ENCODE peak calls at places on chromosomes 12 and 14, in seven cellular contexts. J is upper lobe of left lung, A is prostate gland, P is astrocyte, S is A673, N is heart left ventricle, C is transverse colon. V is an unnamed sample. For H3K27me3 and H3K36me3, the result is how much of the 10 kb centered on the place peaks cover.

GRCh38 chr14:41922014-41922413 is 315.3 kb downstream of the LRFN5 start:
- DNase-seq in C (no peak), P (no peak), A (no peak), J (no peak), N (no peak), S (no peak), V (no peak)

GRCh38 chr12:104182144-104182543 is 33.4 kb upstream of the TXNRD1 start:
- DNase-seq in J (no peak), C (peak), P (peak), A (peak), S (no peak), N (peak), V (no peak)

GRCh38 chr12:12506541-12506940 is 56.1 kb downstream of the DUSP16 start:
- DNase-seq in J (no peak), S (no peak), C (no peak), N (no peak), A (no peak), P (no peak), V (no peak)

GRCh38 chr14:100058777-100059432 is 6.3 kb upstream of the EVL start:
- DNase-seq in N (no peak), S (no peak), C (no peak), J (no peak), A (no peak), P (no peak), V (no peak)

GRCh38 chr14:52641745-52642144 is 53.6 kb downstream of the ERO1A start:
- DNase-seq in C (no peak), P (no peak), A (no peak), S (no peak), J (no peak), N (no peak), V (no peak)

GRCh38 chr14:64296561-64296960 is 2.4 kb upstream of the ESR2 start:
- DNase-seq in C (no peak), P (no peak), J (no peak), N (no peak), S (peak), A (no peak), V (no peak)

GRCh38 chr14:84458881-84459280 is 1071.1 kb upstream of the FLRT2 start:
- DNase-seq in S (no peak), A (no peak), N (no peak), P (no peak), C (no peak), J (no peak), V (no peak)

GRCh38 chr14:79229383-79229875 is 981.9 kb downstream of the DIO2 start:
- DNase-seq in C (no peak), S (no peak), J (no peak), N (no peak), P (no peak), A (no peak), V (no peak)

GRCh38 chr12:25384038-25384953 is 133.6 kb upstream of the KRAS start:
- DNase-seq in N (no peak), J (no peak), S (no peak), A (no peak), C (peak), P (no peak), V (peak)

GRCh38 chr14:68786491-68787234 is 6.2 kb downstream of the ZFP36L1 start:
- DNase-seq in J (no peak), S (no peak), A (no peak), P (peak), C (no peak), N (no peak), V (no peak)

GRCh38 chr12:81170072-81170471 is 92.2 kb downstream of the ACSS3 start:
- DNase-seq in N (no peak), C (no peak), S (no peak), J (no peak), A (no peak), P (peak), V (no peak)

GRCh38 chr14:28603606-28604005 is 163.0 kb upstream of the FOXG1 start:
- DNase-seq in P (peak), J (no peak), C (no peak), S (no peak), A (peak), N (no peak), V (no peak)

GRCh38 chr12:102956738-102957338 is 636 bp upstream of the ASCL1 start:
- DNase-seq in A (no peak), N (no peak), C (no peak), J (no peak), P (no peak), S (no peak), V (no peak)

GRCh38 chr12:6550294-6551062 is 5.4 kb downstream of the IFFO1 start:
- DNase-seq in P (no peak), J (peak), S (no peak), C (no peak), N (no peak), A (no peak), V (no peak)

GRCh38 chr12:40854669-40855068 is 162.4 kb downstream of the CNTN1 start:
- DNase-seq in S (no peak), C (no peak), N (no peak), A (no peak), J (no peak), P (no peak), V (no peak)

GRCh38 chr12:87779858-87780498 is 249.2 kb downstream of the C12orf50 start:
- DNase-seq in S (peak), C (no peak), N (no peak), A (no peak), J (no peak), P (no peak), V (no peak)

GRCh38 chr12:115194857-115195256 is 510.9 kb upstream of the TBX3 start:
- DNase-seq in N (no peak), A (no peak), C (no peak), J (no peak), S (no peak), P (no peak), V (no peak)

GRCh38 chr14:94378527-94379290 is 9.7 kb downstream of the SERPINA1 start:
- DNase-seq in S (no peak), P (no peak), J (no peak), N (no peak), C (no peak), A (no peak), V (no peak)

GRCh38 chr12:117362391-117362790 is 965 bp upstream of the NOS1 start:
- DNase-seq in A (no peak), N (no peak), C (no peak), S (peak), J (peak), P (no peak), V (no peak)

GRCh38 chr14:89507926-89508460 is 91.0 kb upstream of the FOXN3 start:
- DNase-seq in A (no peak), C (no peak), P (peak), J (no peak), S (no peak), N (no peak), V (no peak)

GRCh38 chr12:12048266-12048665 is 22.5 kb upstream of the BCL2L14 start:
- DNase-seq in N (no peak), J (no peak), S (no peak), P (no peak), C (no peak), A (no peak), V (no peak)

GRCh38 chr12:12874014-12874413 is 17.3 kb upstream of the GPRC5A start:
- DNase-seq in N (no peak), P (no peak), C (no peak), J (no peak), A (no peak), S (no peak), V (no peak)

DNA sequence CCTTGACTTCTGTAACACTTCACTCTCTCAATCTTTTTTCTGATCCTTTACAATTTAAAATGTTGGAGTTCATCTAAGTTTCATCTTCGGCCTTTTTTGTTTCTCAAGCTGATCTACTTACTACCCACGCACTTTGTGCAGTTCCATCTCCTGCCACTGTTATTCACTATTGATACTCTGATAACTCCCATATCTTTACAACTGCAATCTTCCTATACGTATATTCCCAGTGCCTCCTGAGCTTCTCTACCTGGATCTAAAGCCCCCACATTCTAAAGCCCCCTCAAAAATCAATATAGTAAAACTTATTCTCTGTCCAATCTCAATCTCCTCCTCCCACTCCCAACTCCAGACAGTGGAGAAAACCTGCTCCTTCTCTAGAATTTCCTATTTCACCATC is 5.9 kb downstream of the ATG2B start:
- DNase-seq in P (no peak), A (no peak), N (no peak), S (no peak), J (no peak), C (no peak), V (no peak)
- TF ChIP-seq CTCF in P (peak), A (no peak), N (no peak), S (no peak), J (no peak), C (no peak), V (no peak)

DNA sequence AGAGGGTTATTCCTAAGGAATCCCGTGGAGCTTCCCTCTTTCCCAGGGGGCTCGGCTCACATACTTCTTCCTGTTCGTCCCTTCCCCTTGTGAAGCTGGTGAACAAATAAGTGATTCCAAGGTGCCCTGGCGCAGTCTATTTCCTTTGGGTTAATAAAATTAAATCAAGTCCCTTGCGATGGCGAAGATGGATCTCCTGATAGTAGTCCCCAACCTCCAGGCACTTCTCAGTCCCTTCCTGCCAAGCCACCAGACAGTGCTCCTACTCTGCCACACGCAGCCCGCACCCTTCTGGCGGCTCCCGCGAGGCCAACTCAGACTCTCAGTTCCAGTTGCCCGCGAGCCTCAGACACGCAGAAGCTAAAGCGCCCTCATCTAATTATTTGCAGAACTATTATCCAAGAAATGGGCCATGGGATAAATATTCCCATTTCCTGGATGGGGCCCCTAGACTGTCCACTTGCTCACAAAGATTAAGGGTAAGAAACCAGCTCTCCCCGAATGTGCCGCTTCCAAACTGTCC is 2.4 kb upstream of the SIX6 start:
- DNase-seq in J (peak), S (no peak), A (no peak), C (no peak), P (no peak), N (no peak), V (no peak)
- H3K27me3 ChIP-seq in J (half or more), S (half or more), A (under half), C (half or more), P (half or more), N (half or more), V (under half)

DNA sequence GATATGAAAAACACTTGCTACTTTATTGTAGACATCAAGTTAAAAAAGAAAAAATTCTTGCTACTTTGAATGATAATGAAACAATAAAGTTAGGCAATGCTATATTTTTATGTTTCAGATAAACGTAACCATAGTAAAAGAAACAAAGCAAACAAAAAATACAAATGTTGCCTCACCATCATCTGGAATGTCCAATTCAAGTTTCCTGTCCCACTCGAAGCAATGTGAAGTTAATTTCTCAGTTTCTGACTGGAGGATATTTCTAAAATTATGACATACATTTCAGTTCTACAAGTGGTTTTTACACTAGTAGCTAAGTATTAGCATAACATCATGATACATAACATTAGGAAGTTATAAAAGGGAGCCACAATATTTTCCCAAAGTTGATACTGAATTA is 20.9 kb downstream of the DLGAP5 start:
- DNase-seq in P (no peak), N (no peak), A (no peak), S (no peak), C (no peak), J (no peak), V (no peak)
- H3K36me3 ChIP-seq in P (under half), N (under half), A (under half), S (half or more), C (under half), J (under half), V (under half)

GRCh38 chr12:108063192-108063591 is 65.9 kb upstream of the WSCD2 start:
- DNase-seq in J (no peak), P (no peak), N (no peak), S (peak), A (no peak), C (no peak), V (no peak)
- TF ChIP-seq CTCF in J (no peak), P (peak), N (no peak), S (peak), A (no peak), C (peak), V (no peak)

DNA sequence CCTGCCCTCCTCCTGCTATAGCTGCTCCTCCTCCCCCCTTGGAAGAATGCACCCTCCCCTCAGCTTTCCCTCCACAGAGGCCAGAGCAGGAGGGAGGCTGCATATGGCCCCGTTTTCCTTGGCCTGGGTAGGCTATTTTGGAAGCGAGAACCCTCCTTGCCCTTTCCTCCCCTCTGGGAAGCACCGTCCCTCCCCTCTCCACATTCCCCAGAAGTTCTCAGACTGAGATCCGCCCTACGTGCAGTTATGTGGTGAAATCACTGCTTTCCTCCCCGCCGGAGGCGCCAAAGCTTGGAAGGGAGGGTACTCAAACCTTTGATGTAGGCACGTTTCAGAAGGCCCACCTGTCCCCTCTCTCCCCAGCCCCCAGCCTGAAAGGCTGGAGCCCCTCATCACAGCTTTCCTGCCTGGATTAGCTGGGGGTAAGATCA is 47.8 kb downstream of the SMUG1 start:
- DNase-seq in N (peak), C (no peak), P (no peak), S (no peak), A (no peak), J (no peak), V (peak)
- H3K27me3 ChIP-seq in N (half or more), C (under half), P (under half), S (under half), A (under half), J (under half), V (under half)

DNA sequence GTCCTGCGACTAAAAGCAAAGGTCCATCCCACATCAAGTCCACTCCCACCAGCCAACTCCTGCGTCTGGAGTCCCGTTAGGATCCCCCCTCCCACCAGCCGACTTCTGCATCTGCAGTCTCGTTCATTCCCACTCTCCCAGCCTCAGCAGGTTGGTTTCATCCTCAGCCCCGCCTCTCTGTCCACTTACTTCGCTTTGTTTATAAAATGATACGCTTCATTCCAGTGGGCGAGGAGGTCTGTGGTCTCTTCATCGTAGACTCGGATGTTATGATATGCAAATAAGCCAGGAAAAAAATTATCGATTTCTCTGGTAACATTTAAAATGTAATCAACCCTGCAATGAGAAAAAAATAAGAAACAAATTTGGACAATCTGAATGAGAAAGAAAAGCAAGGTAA is 56.8 kb downstream of the SSH1 start:
- DNase-seq in S (no peak), J (no peak), P (peak), C (no peak), A (no peak), N (no peak), V (no peak)
- H3K36me3 ChIP-seq in S (half or more), J (under half), P (half or more), C (under half), A (under half), N (under half), V (under half)

GRCh38 chr14:74656964-74657363 is 44.9 kb upstream of the LTBP2 start:
- DNase-seq in S (no peak), J (no peak), A (no peak), C (no peak), P (no peak), N (no peak), V (no peak)
- TF ChIP-seq CTCF in S (no peak), J (no peak), A (no peak), C (no peak), P (no peak), N (no peak), V (no peak)

DNA sequence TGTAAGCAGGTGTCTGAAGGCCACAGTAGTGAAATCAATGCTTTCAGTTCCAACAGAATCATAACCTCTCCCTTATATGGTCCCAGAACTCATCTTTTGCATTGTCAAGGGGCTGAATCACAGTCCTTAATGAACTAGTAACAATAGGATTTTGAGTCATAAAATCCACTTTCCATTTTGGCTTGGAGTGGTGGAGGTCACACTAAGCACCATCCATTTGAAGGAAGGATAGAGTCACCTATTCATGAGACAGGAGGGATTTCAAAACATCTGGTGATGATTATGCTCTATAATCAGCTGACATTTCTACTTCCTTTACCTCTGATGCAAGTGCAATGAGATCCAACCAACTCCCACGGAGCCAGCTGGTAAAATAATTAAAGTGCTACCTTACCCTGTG is 59.2 kb downstream of the TMEM132D start:
- DNase-seq in P (peak), C (no peak), J (no peak), S (no peak), A (no peak), N (no peak), V (no peak)
- H3K27me3 ChIP-seq in P (under half), C (under half), J (under half), S (under half), A (under half), N (under half), V (under half)

DNA sequence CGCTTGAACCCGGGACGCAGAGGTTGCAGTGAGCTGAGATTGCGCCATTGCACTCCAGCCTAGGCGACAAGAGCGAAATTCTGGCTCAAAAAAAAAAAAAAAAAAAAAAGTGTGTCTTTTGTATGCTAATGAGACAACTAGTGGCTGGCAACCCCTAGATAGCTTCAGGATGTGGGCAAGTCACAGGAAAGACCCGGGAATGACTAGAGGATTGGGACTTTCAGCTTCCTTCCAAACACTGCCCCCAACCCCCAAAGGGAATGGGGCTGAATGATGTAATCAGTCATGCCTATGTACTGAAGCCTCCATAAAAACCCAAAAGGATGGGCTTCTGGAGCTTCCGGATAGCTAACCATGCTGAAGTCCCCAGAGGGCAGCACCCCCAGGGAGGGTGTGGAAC is 28.6 kb downstream of the USP44 start:
- DNase-seq in J (no peak), N (no peak), A (no peak), P (no peak), C (no peak), S (no peak), V (no peak)
- H3K36me3 ChIP-seq in J (under half), N (under half), A (under half), P (under half), C (under half), S (under half), V (under half)

DNA sequence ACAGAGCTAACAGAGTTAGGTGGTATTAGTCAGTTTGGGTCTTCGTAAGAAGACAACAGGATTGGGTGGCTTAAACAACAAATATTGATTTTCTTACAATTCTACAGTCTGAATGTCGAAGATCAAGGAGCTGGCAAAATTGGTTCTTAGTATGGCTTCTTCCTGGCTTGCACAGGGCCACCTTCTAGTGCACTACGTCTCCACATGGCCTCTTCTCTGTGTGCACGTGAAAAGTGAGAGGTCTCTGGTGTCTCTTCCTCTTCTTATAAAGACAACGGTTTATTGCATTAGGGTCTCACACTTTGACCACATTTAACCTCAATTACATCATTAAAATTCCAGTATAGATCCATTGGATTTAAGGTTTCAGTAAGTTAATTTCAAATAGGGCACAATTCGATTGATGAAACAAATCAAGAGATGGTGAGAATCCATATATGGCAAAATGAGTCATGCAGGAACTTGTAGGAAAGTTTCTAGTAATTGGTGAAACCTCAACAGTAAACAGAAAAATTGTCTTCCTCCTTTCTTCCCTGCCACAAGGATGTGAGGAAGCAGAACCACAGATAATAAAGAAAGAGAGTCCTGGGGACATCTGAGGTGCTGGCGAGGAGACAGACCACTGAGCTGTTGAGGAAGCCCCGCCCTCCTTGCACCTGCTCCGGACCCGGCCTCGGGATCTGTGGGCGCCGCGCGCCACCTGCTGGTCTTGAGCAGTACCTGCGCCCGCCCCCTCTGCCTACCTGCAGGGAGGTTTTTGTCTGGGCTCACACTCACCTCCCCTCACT is 846.7 kb downstream of the TMEM121 start:
- DNase-seq in N (peak), P (no peak), A (peak), S (peak), J (peak), C (peak), V (peak)
- TF ChIP-seq CTCF in N (peak), P (no peak), A (peak), S (peak), J (peak), C (peak), V (peak)